ENCODE peak calls at places on chromosomes 16 and 17, in seven cellular contexts. D is esophagus squamous epithelium, E is adrenal gland, J is LNCaP clone FGC, X is stomach, C is right atrium auricular region, P is A549. K is an unnamed sample.

GRCh38 chr16:86668136-86668535 is 89.8 kb downstream of the FOXL1 start:
- DNase-seq in E (no peak), X (no peak), D (no peak), J (no peak), P (no peak), C (no peak), K (no peak)

GRCh38 chr17:34300652-34301390 is 15.3 kb downstream of the CCL11 start:
- DNase-seq in C (no peak), D (no peak), J (no peak), X (no peak), P (no peak), E (no peak), K (no peak)

GRCh38 chr17:57853695-57854094 is 3.9 kb upstream of the MRPS23 start:
- DNase-seq in C (no peak), D (no peak), J (no peak), E (peak), P (no peak), X (peak), K (no peak)

GRCh38 chr17:6435051-6435450 is at the start of gene AIPL1:
- DNase-seq in E (no peak), P (no peak), J (no peak), X (no peak), C (no peak), D (no peak), K (no peak)

GRCh38 chr17:44522883-44523671 is 19.9 kb upstream of the GPATCH8 start:
- DNase-seq in X (peak), J (no peak), D (no peak), P (peak), E (peak), C (peak), K (no peak)

GRCh38 chr16:57519796-57520360 is 16.5 kb downstream of the CCDC102A start:
- DNase-seq in C (peak), D (no peak), E (peak), X (peak), P (peak), J (no peak), K (no peak)

GRCh38 chr16:68079616-68080344 is 5.4 kb upstream of the NFATC3 start:
- DNase-seq in D (no peak), J (no peak), P (no peak), E (peak), C (no peak), X (peak), K (no peak)

GRCh38 chr17:21286066-21286770 is 1.7 kb downstream of the MAP2K3 start:
- DNase-seq in X (peak), P (peak), C (peak), E (peak), J (peak), D (peak), K (peak)

GRCh38 chr16:67537270-67537635 is 8.6 kb downstream of the RIPOR1 start:
- DNase-seq in E (peak), X (peak), J (no peak), C (no peak), P (no peak), D (no peak), K (no peak)

GRCh38 chr17:30519707-30520106 is 42.5 kb downstream of the GOSR1 start:
- DNase-seq in E (no peak), C (no peak), P (no peak), X (no peak), J (no peak), D (no peak), K (peak)

DNA sequence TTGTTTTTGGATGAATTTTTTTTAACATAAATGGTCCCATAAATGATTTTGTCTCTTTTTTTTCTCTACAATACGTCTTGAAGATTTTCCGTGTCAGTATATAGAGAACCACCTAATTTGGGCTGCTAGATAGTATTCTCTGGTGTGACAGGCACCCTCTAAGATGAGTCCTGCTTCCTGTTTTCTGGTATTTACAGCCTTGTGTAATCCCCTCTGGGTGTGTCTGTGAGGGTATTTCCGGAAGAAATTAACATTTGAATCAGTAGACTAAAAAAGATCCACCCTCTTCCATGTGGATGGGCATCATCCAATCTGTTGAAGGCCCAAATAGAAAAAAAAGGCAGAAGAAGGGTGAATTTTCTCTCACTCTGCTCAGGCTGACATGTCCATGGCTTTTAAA is 119.7 kb upstream of the RBBP6 start:
- DNase-seq in C (no peak), P (no peak), E (no peak), X (no peak), J (no peak), D (no peak), K (no peak)
- H3K4me3 ChIP-seq in C (no peak), P (no peak), E (no peak), X (no peak), J (no peak), D (no peak), K (no peak)

GRCh38 chr17:81189670-81190530 is 23.9 kb upstream of the AATK start:
- DNase-seq in J (no peak), X (no peak), D (no peak), C (no peak), E (no peak), P (peak), K (no peak)
- TF ChIP-seq CTCF in J (no peak), X (no peak), D (no peak), C (no peak), E (no peak), P (peak), K (peak)

GRCh38 chr16:48524348-48525200 is 85.4 kb downstream of the N4BP1 start:
- DNase-seq in P (no peak), D (no peak), C (no peak), E (no peak), X (no peak), J (no peak), K (no peak)
- H3K4me3 ChIP-seq in P (no peak), D (no peak), C (no peak), E (no peak), X (no peak), J (no peak), K (no peak)

GRCh38 chr17:3448059-3448630 is 14.5 kb upstream of the OR1E2 start:
- DNase-seq in D (no peak), P (no peak), C (no peak), J (no peak), E (no peak), X (no peak), K (no peak)
- TF ChIP-seq CTCF in D (no peak), P (no peak), C (no peak), J (no peak), E (no peak), X (no peak), K (no peak)

GRCh38 chr16:10579575-10579964 is 828 bp downstream of the EMP2 start:
- DNase-seq in X (no peak), P (no peak), J (no peak), C (no peak), D (no peak), E (no peak), K (no peak)

GRCh38 chr16:10578474-10579316 is 1.7 kb downstream of the EMP2 start:
- DNase-seq in E (no peak), J (no peak), C (no peak), P (no peak), D (no peak), X (peak), K (no peak)

GRCh38 chr16:10577305-10578202 is 2.8 kb downstream of the EMP2 start:
- DNase-seq in E (no peak), J (no peak), D (no peak), C (no peak), P (no peak), X (no peak), K (peak)

GRCh38 chr16:10575506-10576130 is 4.8 kb downstream of the EMP2 start:
- DNase-seq in D (no peak), J (no peak), C (no peak), E (no peak), X (no peak), P (no peak), K (no peak)

DNA sequence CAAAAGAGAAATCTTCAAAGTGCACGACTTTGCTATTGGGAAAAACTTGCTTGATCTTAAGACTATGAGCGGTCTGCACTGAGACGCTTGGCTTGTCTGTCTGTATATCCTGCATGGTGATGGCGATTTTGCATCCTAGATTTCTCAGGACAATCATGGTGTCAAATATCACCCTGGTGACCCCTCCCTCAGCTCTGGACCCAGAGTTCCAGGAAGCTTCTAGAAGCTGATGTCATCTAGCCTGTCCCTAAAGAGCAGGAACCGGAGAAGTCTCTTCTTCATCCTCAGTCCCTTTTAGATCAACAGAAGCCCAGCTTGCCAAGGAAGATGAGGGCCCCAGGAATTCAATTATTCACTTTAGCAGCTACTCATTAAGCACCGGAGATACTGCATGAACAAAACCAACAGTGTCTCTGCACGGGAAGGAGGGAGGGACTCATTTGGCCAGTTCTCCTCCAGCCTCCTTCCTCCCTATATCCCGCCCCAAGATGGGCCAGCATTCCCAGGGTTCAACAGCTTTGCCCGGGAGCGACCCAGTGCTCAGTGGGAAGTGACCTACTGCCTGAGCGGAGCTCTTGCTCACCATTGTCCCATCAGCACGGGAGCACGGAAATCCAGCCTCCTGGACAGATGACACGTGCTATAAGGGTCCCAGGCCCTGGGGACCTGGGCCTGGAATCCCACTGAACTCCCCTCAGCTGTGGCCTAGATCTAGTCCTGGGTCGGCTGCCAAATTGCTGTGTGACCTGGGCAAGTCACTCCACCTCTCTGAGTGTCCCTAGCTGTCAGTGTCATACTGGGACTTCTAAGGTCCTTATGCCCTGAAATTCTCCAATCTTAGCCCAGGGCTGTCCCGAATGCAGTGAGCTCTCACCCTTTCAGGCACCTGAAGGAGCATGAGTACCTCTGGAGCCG is 3.8 kb downstream of the EMP2 start:
- DNase-seq in X (no peak), P (no peak), D (no peak), C (no peak), E (no peak), J (no peak), K (no peak)
- H3K4me3 ChIP-seq in X (peak), P (no peak), D (peak), C (no peak), E (no peak), J (no peak), K (no peak)

DNA sequence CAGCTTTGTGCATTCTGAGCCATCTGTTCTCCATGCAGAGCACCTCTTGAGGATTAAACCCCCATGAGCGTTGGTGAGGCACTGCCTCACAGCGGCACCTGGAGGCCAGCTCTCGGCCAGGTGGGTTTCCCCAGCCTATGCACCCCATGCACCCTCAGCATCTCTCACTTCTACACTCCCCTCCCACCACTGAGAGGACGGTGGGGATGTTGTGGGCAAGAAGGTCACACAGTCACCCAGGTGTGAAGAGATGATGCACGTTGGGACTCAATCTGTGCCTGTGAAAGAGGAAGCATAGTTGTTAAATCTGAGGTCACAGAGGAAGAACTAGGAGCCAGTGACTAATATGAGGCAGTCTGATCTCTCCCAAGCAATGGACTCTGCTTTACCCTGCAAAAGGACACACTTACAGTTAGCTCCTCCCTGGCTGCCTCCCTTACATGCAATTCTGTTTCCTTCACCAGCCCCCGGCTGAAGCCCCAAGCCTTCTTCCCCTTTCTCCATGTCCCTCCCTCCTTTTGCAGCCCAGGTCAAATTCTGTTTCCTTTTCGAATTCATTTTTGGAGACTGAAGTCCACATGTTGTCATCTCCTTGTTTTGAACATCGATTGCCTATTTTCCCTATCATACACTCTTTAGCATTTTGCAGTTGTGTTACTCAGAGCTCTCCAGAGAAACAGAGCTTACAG is 58.5 kb downstream of the HS3ST3B1 start:
- DNase-seq in C (no peak), D (no peak), J (no peak), E (peak), X (no peak), P (no peak), K (no peak)
- TF ChIP-seq CTCF in C (no peak), D (no peak), J (no peak), E (no peak), X (no peak), P (no peak), K (no peak)

GRCh38 chr17:82592751-82593589 is 55.3 kb downstream of the WDR45B start:
- DNase-seq in E (peak), D (no peak), X (peak), C (peak), J (peak), P (peak), K (no peak)

GRCh38 chr17:82592289-82592683 is 56.0 kb downstream of the WDR45B start:
- DNase-seq in E (no peak), P (no peak), D (no peak), C (no peak), J (no peak), X (peak), K (no peak)

GRCh38 chr17:82595893-82596292 is 52.4 kb downstream of the WDR45B start:
- DNase-seq in D (no peak), E (no peak), J (no peak), C (no peak), X (no peak), P (no peak), K (no peak)

GRCh38 chr17:82594571-82594970 is 53.7 kb downstream of the WDR45B start:
- DNase-seq in C (no peak), X (no peak), P (no peak), J (no peak), D (no peak), E (no peak), K (no peak)

DNA sequence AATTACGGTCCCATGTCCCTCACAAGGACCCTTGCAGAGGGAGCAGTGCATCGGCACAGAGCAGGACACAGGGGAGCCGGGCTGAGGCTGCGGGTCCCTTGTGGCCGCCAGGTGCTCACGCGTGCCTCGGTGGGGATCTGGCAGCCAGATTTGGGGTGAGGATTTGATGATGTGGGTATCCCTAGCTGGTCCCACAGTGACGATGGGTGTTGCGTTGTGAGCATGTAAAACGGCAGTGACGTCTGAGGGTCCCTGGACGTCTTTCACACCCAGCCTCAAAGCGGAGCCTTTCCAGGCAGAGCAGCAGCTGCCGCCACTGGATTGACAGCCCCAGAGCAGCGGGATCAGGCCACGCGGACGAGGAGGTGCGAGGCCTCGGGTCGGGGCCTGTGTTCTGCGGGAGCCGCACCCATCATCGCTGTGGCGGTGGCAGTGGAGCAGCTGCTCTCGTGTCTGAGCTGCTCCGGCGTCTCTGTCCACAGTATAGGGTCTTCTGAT is 54.6 kb downstream of the WDR45B start:
- DNase-seq in C (no peak), P (no peak), E (no peak), J (no peak), X (no peak), D (no peak), K (no peak)
- H3K4me3 ChIP-seq in C (peak), P (peak), E (peak), J (peak), X (peak), D (peak), K (peak)

GRCh38 chr16:88759976-88760350 is 25.1 kb downstream of the PIEZO1 start:
- DNase-seq in D (no peak), E (no peak), X (no peak), C (no peak), P (no peak), J (no peak), K (no peak)

GRCh38 chr16:88761830-88762229 is 23.2 kb downstream of the PIEZO1 start:
- DNase-seq in P (no peak), E (no peak), X (no peak), J (no peak), C (no peak), D (no peak), K (no peak)

GRCh38 chr16:88759245-88759975 is 25.6 kb downstream of the PIEZO1 start:
- DNase-seq in C (no peak), J (peak), X (peak), P (no peak), D (no peak), E (no peak), K (no peak)

GRCh38 chr16:88761143-88761534 is 23.9 kb downstream of the PIEZO1 start:
- DNase-seq in P (no peak), X (no peak), D (no peak), C (no peak), E (no peak), J (no peak), K (no peak)

DNA sequence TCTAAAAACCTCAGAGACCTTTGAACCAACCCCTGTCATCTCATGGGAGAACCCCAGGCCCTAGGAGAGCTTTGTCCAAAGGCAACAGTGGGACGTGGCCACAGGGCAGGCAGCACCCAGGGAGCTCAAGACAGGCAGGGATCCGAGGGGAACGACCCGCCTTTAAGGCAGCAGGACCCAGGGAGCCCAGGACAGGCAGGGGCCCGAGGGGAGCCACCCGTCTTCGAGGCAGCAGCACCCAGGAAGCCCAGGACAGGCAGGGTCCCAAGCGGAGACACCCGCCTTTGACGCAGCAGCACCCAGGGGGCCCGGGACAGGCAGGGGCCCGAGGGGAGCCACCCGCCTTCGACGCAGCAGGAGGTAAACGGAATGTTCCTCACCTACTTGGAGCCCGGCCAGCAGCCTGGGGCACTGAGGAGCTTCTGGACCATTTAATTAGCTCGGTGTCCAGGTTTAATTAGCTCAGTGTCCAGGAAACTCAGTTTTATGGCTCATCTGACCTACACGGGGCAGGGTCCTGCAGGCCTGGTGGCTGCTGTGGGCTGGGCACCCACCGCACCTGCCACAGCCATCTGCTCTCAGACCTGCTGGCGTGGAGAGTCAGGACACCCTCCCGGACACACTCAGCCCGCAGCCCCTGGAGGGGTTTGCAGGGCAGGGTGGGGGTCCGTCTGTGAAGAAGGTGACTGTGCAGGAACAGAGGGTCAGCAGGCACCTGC is 24.4 kb downstream of the PIEZO1 start:
- DNase-seq in E (no peak), D (no peak), X (no peak), J (peak), C (no peak), P (no peak), K (no peak)
- TF ChIP-seq CTCF in E (no peak), D (no peak), X (no peak), J (no peak), C (no peak), P (no peak), K (no peak)